ENCODE peak calls at places on chromosome 18, in four cellular contexts. One of them, this sample, is unnamed.

GRCh38 chr18:74315464-74316256 is at the start of gene C18orf63:
- DNase-seq in esophagus muscularis mucosa: no peak
- DNase-seq in suprapubic skin: no peak
- DNase-seq in activated CD4-positive, alpha-beta T cell treated with anti-CD3 and anti-CD28 coated beads, Interleukin-2, amount 10 ng/mL, durations not matched to agents 7 days and 5 days: no peak
- DNase-seq in this sample: no peak

GRCh38 chr18:30987479-30988241 is 54.9 kb downstream of the DSC3 start:
- DNase-seq in esophagus muscularis mucosa: no peak
- DNase-seq in suprapubic skin: peak
- DNase-seq in activated CD4-positive, alpha-beta T cell treated with anti-CD3 and anti-CD28 coated beads, Interleukin-2, amount 10 ng/mL, durations not matched to agents 7 days and 5 days: no peak
- DNase-seq in this sample: no peak

GRCh38 chr18:56291229-56291796 is 347.1 kb downstream of the TXNL1 start:
- DNase-seq in esophagus muscularis mucosa: no peak
- DNase-seq in suprapubic skin: no peak
- DNase-seq in activated CD4-positive, alpha-beta T cell treated with anti-CD3 and anti-CD28 coated beads, Interleukin-2, amount 10 ng/mL, durations not matched to agents 7 days and 5 days: no peak
- DNase-seq in this sample: no peak

GRCh38 chr18:73947180-73947989 is 200.2 kb downstream of the FBXO15 start:
- DNase-seq in esophagus muscularis mucosa: peak
- DNase-seq in suprapubic skin: no peak
- DNase-seq in activated CD4-positive, alpha-beta T cell treated with anti-CD3 and anti-CD28 coated beads, Interleukin-2, amount 10 ng/mL, durations not matched to agents 7 days and 5 days: no peak
- DNase-seq in this sample: no peak

GRCh38 chr18:37403100-37403781 is 162.4 kb downstream of the CELF4 start:
- DNase-seq in esophagus muscularis mucosa: no peak
- DNase-seq in suprapubic skin: no peak
- DNase-seq in activated CD4-positive, alpha-beta T cell treated with anti-CD3 and anti-CD28 coated beads, Interleukin-2, amount 10 ng/mL, durations not matched to agents 7 days and 5 days: no peak
- DNase-seq in this sample: peak

GRCh38 chr18:3869848-3870247 is 419.9 kb downstream of the TGIF1 start:
- DNase-seq in esophagus muscularis mucosa: no peak
- DNase-seq in suprapubic skin: no peak
- DNase-seq in activated CD4-positive, alpha-beta T cell treated with anti-CD3 and anti-CD28 coated beads, Interleukin-2, amount 10 ng/mL, durations not matched to agents 7 days and 5 days: no peak
- DNase-seq in this sample: no peak

GRCh38 chr18:24230766-24231165 is 91.9 kb downstream of the CABYR start:
- DNase-seq in esophagus muscularis mucosa: no peak
- DNase-seq in suprapubic skin: no peak
- DNase-seq in activated CD4-positive, alpha-beta T cell treated with anti-CD3 and anti-CD28 coated beads, Interleukin-2, amount 10 ng/mL, durations not matched to agents 7 days and 5 days: no peak
- DNase-seq in this sample: no peak

GRCh38 chr18:38077219-38077618 is 511.6 kb upstream of the CELF4 start:
- DNase-seq in esophagus muscularis mucosa: no peak
- DNase-seq in suprapubic skin: no peak
- DNase-seq in activated CD4-positive, alpha-beta T cell treated with anti-CD3 and anti-CD28 coated beads, Interleukin-2, amount 10 ng/mL, durations not matched to agents 7 days and 5 days: no peak
- DNase-seq in this sample: no peak

GRCh38 chr18:58755304-58756010 is 84.2 kb downstream of the MALT1 start:
- DNase-seq in esophagus muscularis mucosa: peak
- DNase-seq in suprapubic skin: no peak
- DNase-seq in activated CD4-positive, alpha-beta T cell treated with anti-CD3 and anti-CD28 coated beads, Interleukin-2, amount 10 ng/mL, durations not matched to agents 7 days and 5 days: no peak
- DNase-seq in this sample: no peak

GRCh38 chr18:32381761-32382160 is 88.9 kb downstream of the GAREM1 start:
- DNase-seq in esophagus muscularis mucosa: no peak
- DNase-seq in suprapubic skin: no peak
- DNase-seq in activated CD4-positive, alpha-beta T cell treated with anti-CD3 and anti-CD28 coated beads, Interleukin-2, amount 10 ng/mL, durations not matched to agents 7 days and 5 days: no peak
- DNase-seq in this sample: no peak

GRCh38 chr18:45119888-45120287 is 439.2 kb downstream of the SETBP1 start:
- DNase-seq in esophagus muscularis mucosa: no peak
- DNase-seq in suprapubic skin: no peak
- DNase-seq in activated CD4-positive, alpha-beta T cell treated with anti-CD3 and anti-CD28 coated beads, Interleukin-2, amount 10 ng/mL, durations not matched to agents 7 days and 5 days: no peak
- DNase-seq in this sample: no peak

GRCh38 chr18:32349728-32350395 is 120.8 kb downstream of the GAREM1 start:
- DNase-seq in esophagus muscularis mucosa: no peak
- DNase-seq in suprapubic skin: peak
- DNase-seq in activated CD4-positive, alpha-beta T cell treated with anti-CD3 and anti-CD28 coated beads, Interleukin-2, amount 10 ng/mL, durations not matched to agents 7 days and 5 days: no peak
- DNase-seq in this sample: no peak

GRCh38 chr18:63783394-63783793 is 8.2 kb downstream of the SERPINB7 start:
- DNase-seq in esophagus muscularis mucosa: no peak
- DNase-seq in suprapubic skin: no peak
- DNase-seq in activated CD4-positive, alpha-beta T cell treated with anti-CD3 and anti-CD28 coated beads, Interleukin-2, amount 10 ng/mL, durations not matched to agents 7 days and 5 days: no peak
- DNase-seq in this sample: no peak

GRCh38 chr18:68839701-68840100 is 41.8 kb downstream of the CCDC102B start:
- DNase-seq in esophagus muscularis mucosa: no peak
- DNase-seq in suprapubic skin: no peak
- DNase-seq in activated CD4-positive, alpha-beta T cell treated with anti-CD3 and anti-CD28 coated beads, Interleukin-2, amount 10 ng/mL, durations not matched to agents 7 days and 5 days: no peak
- DNase-seq in this sample: no peak

GRCh38 chr18:58601468-58602266 is 27.2 kb downstream of the ALPK2 start:
- DNase-seq in esophagus muscularis mucosa: no peak
- DNase-seq in suprapubic skin: no peak
- DNase-seq in activated CD4-positive, alpha-beta T cell treated with anti-CD3 and anti-CD28 coated beads, Interleukin-2, amount 10 ng/mL, durations not matched to agents 7 days and 5 days: no peak
- DNase-seq in this sample: no peak

GRCh38 chr18:36503477-36503876 is 206.0 kb downstream of the FHOD3 start:
- DNase-seq in esophagus muscularis mucosa: no peak
- DNase-seq in suprapubic skin: no peak
- DNase-seq in activated CD4-positive, alpha-beta T cell treated with anti-CD3 and anti-CD28 coated beads, Interleukin-2, amount 10 ng/mL, durations not matched to agents 7 days and 5 days: no peak
- DNase-seq in this sample: no peak

GRCh38 chr18:80088036-80088435 is 21.0 kb upstream of the ADNP2 start:
- DNase-seq in esophagus muscularis mucosa: no peak
- DNase-seq in suprapubic skin: no peak
- DNase-seq in activated CD4-positive, alpha-beta T cell treated with anti-CD3 and anti-CD28 coated beads, Interleukin-2, amount 10 ng/mL, durations not matched to agents 7 days and 5 days: no peak
- DNase-seq in this sample: no peak

GRCh38 chr18:48853588-48853987 is 97.2 kb downstream of the SMAD7 start:
- DNase-seq in esophagus muscularis mucosa: no peak
- DNase-seq in suprapubic skin: no peak
- DNase-seq in activated CD4-positive, alpha-beta T cell treated with anti-CD3 and anti-CD28 coated beads, Interleukin-2, amount 10 ng/mL, durations not matched to agents 7 days and 5 days: no peak
- DNase-seq in this sample: no peak

GRCh38 chr18:36702398-36703010 is 126.3 kb downstream of the TPGS2 start:
- DNase-seq in esophagus muscularis mucosa: no peak
- DNase-seq in suprapubic skin: no peak
- DNase-seq in activated CD4-positive, alpha-beta T cell treated with anti-CD3 and anti-CD28 coated beads, Interleukin-2, amount 10 ng/mL, durations not matched to agents 7 days and 5 days: no peak
- DNase-seq in this sample: no peak